ENCODE peak calls at places on chromosomes 16 and 17, in eight cellular contexts. One of them, this sample, is unnamed.

GRCh38 chr17:73792994-73793393 is 148.7 kb upstream of the SDK2 start:
- DNase-seq in GM23338: no peak
- DNase-seq in effector CD8-positive, alpha-beta T cell: no peak
- DNase-seq in glutamatergic neuron: no peak
- DNase-seq in stimulated activated CD4-positive, alpha-beta T cell treated with anti-CD3 and anti-CD28 coated beads, Interleukin-1b, Interleukin-23, amount 100 ng/mL, for 1 hour: no peak
- DNase-seq in lower leg skin: no peak
- DNase-seq in EL: no peak
- DNase-seq in NCI-H1105: no peak
- DNase-seq in this sample: no peak

GRCh38 chr17:68861602-68862001 is 93.6 kb downstream of the ABCA8 start:
- DNase-seq in GM23338: no peak
- DNase-seq in effector CD8-positive, alpha-beta T cell: no peak
- DNase-seq in glutamatergic neuron: no peak
- DNase-seq in stimulated activated CD4-positive, alpha-beta T cell treated with anti-CD3 and anti-CD28 coated beads, Interleukin-1b, Interleukin-23, amount 100 ng/mL, for 1 hour: no peak
- DNase-seq in lower leg skin: no peak
- DNase-seq in EL: no peak
- DNase-seq in NCI-H1105: peak
- DNase-seq in this sample: no peak

GRCh38 chr16:68081796-68082567 is 3.2 kb upstream of the NFATC3 start:
- DNase-seq in GM23338: no peak
- DNase-seq in effector CD8-positive, alpha-beta T cell: no peak
- DNase-seq in glutamatergic neuron: no peak
- DNase-seq in stimulated activated CD4-positive, alpha-beta T cell treated with anti-CD3 and anti-CD28 coated beads, Interleukin-1b, Interleukin-23, amount 100 ng/mL, for 1 hour: no peak
- DNase-seq in lower leg skin: no peak
- DNase-seq in EL: no peak
- DNase-seq in NCI-H1105: no peak
- DNase-seq in this sample: no peak

GRCh38 chr17:11986939-11987329 is 10.3 kb downstream of the ZNF18 start:
- DNase-seq in GM23338: peak
- DNase-seq in effector CD8-positive, alpha-beta T cell: no peak
- DNase-seq in glutamatergic neuron: no peak
- DNase-seq in stimulated activated CD4-positive, alpha-beta T cell treated with anti-CD3 and anti-CD28 coated beads, Interleukin-1b, Interleukin-23, amount 100 ng/mL, for 1 hour: no peak
- DNase-seq in lower leg skin: no peak
- DNase-seq in EL: peak
- DNase-seq in NCI-H1105: peak
- DNase-seq in this sample: no peak

GRCh38 chr16:30526137-30526822 is at the start of gene ZNF768:
- DNase-seq in GM23338: peak
- DNase-seq in effector CD8-positive, alpha-beta T cell: peak
- DNase-seq in glutamatergic neuron: peak
- DNase-seq in stimulated activated CD4-positive, alpha-beta T cell treated with anti-CD3 and anti-CD28 coated beads, Interleukin-1b, Interleukin-23, amount 100 ng/mL, for 1 hour: no peak
- DNase-seq in lower leg skin: no peak
- DNase-seq in EL: peak
- DNase-seq in NCI-H1105: no peak
- DNase-seq in this sample: peak

GRCh38 chr17:4154201-4154600 is 11.2 kb downstream of the CYB5D2 start:
- DNase-seq in GM23338: no peak
- DNase-seq in effector CD8-positive, alpha-beta T cell: no peak
- DNase-seq in glutamatergic neuron: no peak
- DNase-seq in stimulated activated CD4-positive, alpha-beta T cell treated with anti-CD3 and anti-CD28 coated beads, Interleukin-1b, Interleukin-23, amount 100 ng/mL, for 1 hour: no peak
- DNase-seq in lower leg skin: no peak
- DNase-seq in EL: peak
- DNase-seq in NCI-H1105: no peak
- DNase-seq in this sample: no peak

GRCh38 chr17:56478836-56479447 is 114.6 kb upstream of the NOG start:
- DNase-seq in GM23338: peak
- DNase-seq in effector CD8-positive, alpha-beta T cell: no peak
- DNase-seq in glutamatergic neuron: peak
- DNase-seq in stimulated activated CD4-positive, alpha-beta T cell treated with anti-CD3 and anti-CD28 coated beads, Interleukin-1b, Interleukin-23, amount 100 ng/mL, for 1 hour: no peak
- DNase-seq in lower leg skin: no peak
- DNase-seq in EL: peak
- DNase-seq in NCI-H1105: no peak
- DNase-seq in this sample: no peak

GRCh38 chr17:3964203-3965122 is at the start of gene ATP2A3:
- DNase-seq in GM23338: peak
- DNase-seq in effector CD8-positive, alpha-beta T cell: peak
- DNase-seq in glutamatergic neuron: no peak
- DNase-seq in stimulated activated CD4-positive, alpha-beta T cell treated with anti-CD3 and anti-CD28 coated beads, Interleukin-1b, Interleukin-23, amount 100 ng/mL, for 1 hour: no peak
- DNase-seq in lower leg skin: no peak
- DNase-seq in EL: peak
- DNase-seq in NCI-H1105: no peak
- DNase-seq in this sample: peak

GRCh38 chr16:4272114-4272954 is 489 bp downstream of the TFAP4 start:
- DNase-seq in GM23338: peak
- DNase-seq in effector CD8-positive, alpha-beta T cell: no peak
- DNase-seq in glutamatergic neuron: peak
- DNase-seq in stimulated activated CD4-positive, alpha-beta T cell treated with anti-CD3 and anti-CD28 coated beads, Interleukin-1b, Interleukin-23, amount 100 ng/mL, for 1 hour: no peak
- DNase-seq in lower leg skin: no peak
- DNase-seq in EL: peak
- DNase-seq in NCI-H1105: no peak
- DNase-seq in this sample: no peak

GRCh38 chr17:58238147-58238634 is at the start of gene LPO:
- DNase-seq in GM23338: no peak
- DNase-seq in effector CD8-positive, alpha-beta T cell: no peak
- DNase-seq in glutamatergic neuron: no peak
- DNase-seq in stimulated activated CD4-positive, alpha-beta T cell treated with anti-CD3 and anti-CD28 coated beads, Interleukin-1b, Interleukin-23, amount 100 ng/mL, for 1 hour: no peak
- DNase-seq in lower leg skin: no peak
- DNase-seq in EL: no peak
- DNase-seq in NCI-H1105: no peak
- DNase-seq in this sample: no peak

GRCh38 chr16:85464342-85465305 is 148.5 kb upstream of the GSE1 start:
- DNase-seq in GM23338: no peak
- DNase-seq in effector CD8-positive, alpha-beta T cell: no peak
- DNase-seq in glutamatergic neuron: no peak
- DNase-seq in stimulated activated CD4-positive, alpha-beta T cell treated with anti-CD3 and anti-CD28 coated beads, Interleukin-1b, Interleukin-23, amount 100 ng/mL, for 1 hour: no peak
- DNase-seq in lower leg skin: no peak
- DNase-seq in EL: no peak
- DNase-seq in NCI-H1105: no peak
- DNase-seq in this sample: no peak

GRCh38 chr16:54342001-54342776 is 55.6 kb upstream of the IRX3 start:
- DNase-seq in GM23338: no peak
- DNase-seq in effector CD8-positive, alpha-beta T cell: no peak
- DNase-seq in glutamatergic neuron: no peak
- DNase-seq in stimulated activated CD4-positive, alpha-beta T cell treated with anti-CD3 and anti-CD28 coated beads, Interleukin-1b, Interleukin-23, amount 100 ng/mL, for 1 hour: no peak
- DNase-seq in lower leg skin: peak
- DNase-seq in EL: peak
- DNase-seq in NCI-H1105: no peak
- DNase-seq in this sample: no peak

GRCh38 chr17:74852237-74853047 is 7.2 kb downstream of the GRIN2C start:
- DNase-seq in GM23338: peak
- DNase-seq in effector CD8-positive, alpha-beta T cell: peak
- DNase-seq in glutamatergic neuron: peak
- DNase-seq in stimulated activated CD4-positive, alpha-beta T cell treated with anti-CD3 and anti-CD28 coated beads, Interleukin-1b, Interleukin-23, amount 100 ng/mL, for 1 hour: peak
- DNase-seq in lower leg skin: no peak
- DNase-seq in EL: no peak
- DNase-seq in NCI-H1105: no peak
- DNase-seq in this sample: peak

GRCh38 chr17:828761-829160 is 46.6 kb downstream of the MRM3 start:
- DNase-seq in GM23338: no peak
- DNase-seq in effector CD8-positive, alpha-beta T cell: no peak
- DNase-seq in glutamatergic neuron: no peak
- DNase-seq in stimulated activated CD4-positive, alpha-beta T cell treated with anti-CD3 and anti-CD28 coated beads, Interleukin-1b, Interleukin-23, amount 100 ng/mL, for 1 hour: no peak
- DNase-seq in lower leg skin: no peak
- DNase-seq in EL: peak
- DNase-seq in NCI-H1105: no peak
- DNase-seq in this sample: no peak

GRCh38 chr16:82945420-82946096 is 318.8 kb downstream of the CDH13 start:
- DNase-seq in GM23338: no peak
- DNase-seq in effector CD8-positive, alpha-beta T cell: no peak
- DNase-seq in glutamatergic neuron: no peak
- DNase-seq in stimulated activated CD4-positive, alpha-beta T cell treated with anti-CD3 and anti-CD28 coated beads, Interleukin-1b, Interleukin-23, amount 100 ng/mL, for 1 hour: no peak
- DNase-seq in lower leg skin: no peak
- DNase-seq in EL: peak
- DNase-seq in NCI-H1105: no peak
- DNase-seq in this sample: no peak

GRCh38 chr16:8751481-8752311 is 45.7 kb downstream of the TMEM186 start:
- DNase-seq in GM23338: peak
- DNase-seq in effector CD8-positive, alpha-beta T cell: no peak
- DNase-seq in glutamatergic neuron: no peak
- DNase-seq in stimulated activated CD4-positive, alpha-beta T cell treated with anti-CD3 and anti-CD28 coated beads, Interleukin-1b, Interleukin-23, amount 100 ng/mL, for 1 hour: no peak
- DNase-seq in lower leg skin: no peak
- DNase-seq in EL: peak
- DNase-seq in NCI-H1105: no peak
- DNase-seq in this sample: peak

GRCh38 chr16:27748868-27749546 is 199.1 kb downstream of the KATNIP start:
- DNase-seq in GM23338: peak
- DNase-seq in effector CD8-positive, alpha-beta T cell: no peak
- DNase-seq in glutamatergic neuron: no peak
- DNase-seq in stimulated activated CD4-positive, alpha-beta T cell treated with anti-CD3 and anti-CD28 coated beads, Interleukin-1b, Interleukin-23, amount 100 ng/mL, for 1 hour: no peak
- DNase-seq in lower leg skin: peak
- DNase-seq in EL: peak
- DNase-seq in NCI-H1105: peak
- DNase-seq in this sample: no peak

GRCh38 chr17:70313031-70313430 is 143.7 kb downstream of the KCNJ2 start:
- DNase-seq in GM23338: no peak
- DNase-seq in effector CD8-positive, alpha-beta T cell: no peak
- DNase-seq in glutamatergic neuron: no peak
- DNase-seq in stimulated activated CD4-positive, alpha-beta T cell treated with anti-CD3 and anti-CD28 coated beads, Interleukin-1b, Interleukin-23, amount 100 ng/mL, for 1 hour: no peak
- DNase-seq in lower leg skin: no peak
- DNase-seq in EL: peak
- DNase-seq in NCI-H1105: no peak
- DNase-seq in this sample: no peak

GRCh38 chr17:48571024-48571818 is 6.9 kb downstream of the HOXB4 start:
- DNase-seq in GM23338: no peak
- DNase-seq in effector CD8-positive, alpha-beta T cell: no peak
- DNase-seq in glutamatergic neuron: no peak
- DNase-seq in stimulated activated CD4-positive, alpha-beta T cell treated with anti-CD3 and anti-CD28 coated beads, Interleukin-1b, Interleukin-23, amount 100 ng/mL, for 1 hour: no peak
- DNase-seq in lower leg skin: no peak
- DNase-seq in EL: no peak
- DNase-seq in NCI-H1105: no peak
- DNase-seq in this sample: no peak

GRCh38 chr16:85361441-85362118 is 249.3 kb upstream of the CIBAR2 start:
- DNase-seq in GM23338: no peak
- DNase-seq in effector CD8-positive, alpha-beta T cell: no peak
- DNase-seq in glutamatergic neuron: no peak
- DNase-seq in stimulated activated CD4-positive, alpha-beta T cell treated with anti-CD3 and anti-CD28 coated beads, Interleukin-1b, Interleukin-23, amount 100 ng/mL, for 1 hour: no peak
- DNase-seq in lower leg skin: no peak
- DNase-seq in EL: no peak
- DNase-seq in NCI-H1105: no peak
- DNase-seq in this sample: no peak